ENCODE peak calls at places on chromosome 3, in ten cellular contexts. One of them, this sample, is unnamed.

GRCh38 chr3:66475386-66476020 is 25.3 kb downstream of the LRIG1 start:
- DNase-seq in ovary: no peak
- DNase-seq in stimulated activated CD4-positive, alpha-beta T cell treated with anti-CD3 and anti-CD28 coated beads, Interleukin-4, amount 100 ng/mL, for 48 hours: no peak
- DNase-seq in iPS-NIHi11: no peak
- DNase-seq in foreskin fibroblast: no peak
- DNase-seq in RCC 7860: no peak
- DNase-seq in NCI-H1105: no peak
- DNase-seq in NCI-H1092: peak; percentile 43
- DNase-seq in lower leg skin: no peak
- DNase-seq in stimulated activated CD8-positive, alpha-beta memory T cell treated with anti-CD3 and anti-CD28 coated beads, Interleukin-7, amount 100 ng/mL, for 1 hour: no peak
- DNase-seq in this sample: no peak

GRCh38 chr3:122398920-122399319 is 14.9 kb downstream of the FAM162A start:
- DNase-seq in ovary: no peak
- DNase-seq in stimulated activated CD4-positive, alpha-beta T cell treated with anti-CD3 and anti-CD28 coated beads, Interleukin-4, amount 100 ng/mL, for 48 hours: no peak
- DNase-seq in iPS-NIHi11: no peak
- DNase-seq in foreskin fibroblast: no peak
- DNase-seq in RCC 7860: no peak
- DNase-seq in NCI-H1105: no peak
- DNase-seq in NCI-H1092: no peak
- DNase-seq in lower leg skin: no peak
- DNase-seq in stimulated activated CD8-positive, alpha-beta memory T cell treated with anti-CD3 and anti-CD28 coated beads, Interleukin-7, amount 100 ng/mL, for 1 hour: no peak
- DNase-seq in this sample: no peak

GRCh38 chr3:12884104-12884742 is 42.9 kb upstream of the RPL32 start:
- DNase-seq in ovary: peak; percentile 75
- DNase-seq in stimulated activated CD4-positive, alpha-beta T cell treated with anti-CD3 and anti-CD28 coated beads, Interleukin-4, amount 100 ng/mL, for 48 hours: no peak
- DNase-seq in iPS-NIHi11: peak; percentile 24
- DNase-seq in foreskin fibroblast: peak; percentile 42
- DNase-seq in RCC 7860: no peak
- DNase-seq in NCI-H1105: no peak
- DNase-seq in NCI-H1092: no peak
- DNase-seq in lower leg skin: no peak
- DNase-seq in stimulated activated CD8-positive, alpha-beta memory T cell treated with anti-CD3 and anti-CD28 coated beads, Interleukin-7, amount 100 ng/mL, for 1 hour: no peak
- DNase-seq in this sample: no peak

GRCh38 chr3:52153389-52154096 is 680 bp downstream of the POC1A start:
- DNase-seq in ovary: no peak
- DNase-seq in stimulated activated CD4-positive, alpha-beta T cell treated with anti-CD3 and anti-CD28 coated beads, Interleukin-4, amount 100 ng/mL, for 48 hours: no peak
- DNase-seq in iPS-NIHi11: peak; percentile 55
- DNase-seq in foreskin fibroblast: peak; percentile 35
- DNase-seq in RCC 7860: peak; percentile 9
- DNase-seq in NCI-H1105: peak; percentile 73
- DNase-seq in NCI-H1092: no peak
- DNase-seq in lower leg skin: no peak
- DNase-seq in stimulated activated CD8-positive, alpha-beta memory T cell treated with anti-CD3 and anti-CD28 coated beads, Interleukin-7, amount 100 ng/mL, for 1 hour: no peak
- DNase-seq in this sample: no peak

GRCh38 chr3:45170071-45170470 is 23.9 kb upstream of the CDCP1 start:
- DNase-seq in ovary: no peak
- DNase-seq in stimulated activated CD4-positive, alpha-beta T cell treated with anti-CD3 and anti-CD28 coated beads, Interleukin-4, amount 100 ng/mL, for 48 hours: no peak
- DNase-seq in iPS-NIHi11: no peak
- DNase-seq in foreskin fibroblast: peak; percentile 31
- DNase-seq in RCC 7860: peak; percentile 20
- DNase-seq in NCI-H1105: no peak
- DNase-seq in NCI-H1092: no peak
- DNase-seq in lower leg skin: no peak
- DNase-seq in stimulated activated CD8-positive, alpha-beta memory T cell treated with anti-CD3 and anti-CD28 coated beads, Interleukin-7, amount 100 ng/mL, for 1 hour: no peak
- DNase-seq in this sample: no peak

GRCh38 chr3:173893066-173893465 is 495.5 kb downstream of the NLGN1 start:
- DNase-seq in ovary: no peak
- DNase-seq in stimulated activated CD4-positive, alpha-beta T cell treated with anti-CD3 and anti-CD28 coated beads, Interleukin-4, amount 100 ng/mL, for 48 hours: no peak
- DNase-seq in iPS-NIHi11: no peak
- DNase-seq in foreskin fibroblast: peak; percentile 75
- DNase-seq in RCC 7860: peak; percentile 87
- DNase-seq in NCI-H1105: peak; percentile 8
- DNase-seq in NCI-H1092: no peak
- DNase-seq in lower leg skin: no peak
- DNase-seq in stimulated activated CD8-positive, alpha-beta memory T cell treated with anti-CD3 and anti-CD28 coated beads, Interleukin-7, amount 100 ng/mL, for 1 hour: no peak
- DNase-seq in this sample: no peak

GRCh38 chr3:160564205-160564922 is 1.0 kb downstream of the KPNA4 start:
- DNase-seq in ovary: no peak
- DNase-seq in stimulated activated CD4-positive, alpha-beta T cell treated with anti-CD3 and anti-CD28 coated beads, Interleukin-4, amount 100 ng/mL, for 48 hours: no peak
- DNase-seq in iPS-NIHi11: no peak
- DNase-seq in foreskin fibroblast: no peak
- DNase-seq in RCC 7860: no peak
- DNase-seq in NCI-H1105: peak; percentile 63
- DNase-seq in NCI-H1092: no peak
- DNase-seq in lower leg skin: no peak
- DNase-seq in stimulated activated CD8-positive, alpha-beta memory T cell treated with anti-CD3 and anti-CD28 coated beads, Interleukin-7, amount 100 ng/mL, for 1 hour: no peak
- DNase-seq in this sample: peak; percentile 62

GRCh38 chr3:179962617-179963387 is 73.9 kb downstream of the PEX5L start:
- DNase-seq in ovary: no peak
- DNase-seq in stimulated activated CD4-positive, alpha-beta T cell treated with anti-CD3 and anti-CD28 coated beads, Interleukin-4, amount 100 ng/mL, for 48 hours: no peak
- DNase-seq in iPS-NIHi11: no peak
- DNase-seq in foreskin fibroblast: no peak
- DNase-seq in RCC 7860: no peak
- DNase-seq in NCI-H1105: peak; percentile 40
- DNase-seq in NCI-H1092: no peak
- DNase-seq in lower leg skin: no peak
- DNase-seq in stimulated activated CD8-positive, alpha-beta memory T cell treated with anti-CD3 and anti-CD28 coated beads, Interleukin-7, amount 100 ng/mL, for 1 hour: no peak
- DNase-seq in this sample: no peak

GRCh38 chr3:123635220-123635619 is 50.4 kb upstream of the HACD2 start:
- DNase-seq in ovary: no peak
- DNase-seq in stimulated activated CD4-positive, alpha-beta T cell treated with anti-CD3 and anti-CD28 coated beads, Interleukin-4, amount 100 ng/mL, for 48 hours: no peak
- DNase-seq in iPS-NIHi11: no peak
- DNase-seq in foreskin fibroblast: no peak
- DNase-seq in RCC 7860: peak; percentile 29
- DNase-seq in NCI-H1105: no peak
- DNase-seq in NCI-H1092: peak; percentile 87
- DNase-seq in lower leg skin: no peak
- DNase-seq in stimulated activated CD8-positive, alpha-beta memory T cell treated with anti-CD3 and anti-CD28 coated beads, Interleukin-7, amount 100 ng/mL, for 1 hour: no peak
- DNase-seq in this sample: no peak

GRCh38 chr3:15805756-15806266 is 8.0 kb upstream of the ANKRD28 start:
- DNase-seq in ovary: no peak
- DNase-seq in stimulated activated CD4-positive, alpha-beta T cell treated with anti-CD3 and anti-CD28 coated beads, Interleukin-4, amount 100 ng/mL, for 48 hours: no peak
- DNase-seq in iPS-NIHi11: no peak
- DNase-seq in foreskin fibroblast: no peak
- DNase-seq in RCC 7860: peak; percentile 20
- DNase-seq in NCI-H1105: no peak
- DNase-seq in NCI-H1092: no peak
- DNase-seq in lower leg skin: no peak
- DNase-seq in stimulated activated CD8-positive, alpha-beta memory T cell treated with anti-CD3 and anti-CD28 coated beads, Interleukin-7, amount 100 ng/mL, for 1 hour: no peak
- DNase-seq in this sample: no peak

GRCh38 chr3:5160926-5161858 is 26.3 kb upstream of the EDEM1 start:
- DNase-seq in ovary: no peak
- DNase-seq in stimulated activated CD4-positive, alpha-beta T cell treated with anti-CD3 and anti-CD28 coated beads, Interleukin-4, amount 100 ng/mL, for 48 hours: no peak
- DNase-seq in iPS-NIHi11: no peak
- DNase-seq in foreskin fibroblast: no peak
- DNase-seq in RCC 7860: no peak
- DNase-seq in NCI-H1105: no peak
- DNase-seq in NCI-H1092: no peak
- DNase-seq in lower leg skin: no peak
- DNase-seq in stimulated activated CD8-positive, alpha-beta memory T cell treated with anti-CD3 and anti-CD28 coated beads, Interleukin-7, amount 100 ng/mL, for 1 hour: no peak
- DNase-seq in this sample: no peak

GRCh38 chr3:171811913-171812321 is 1.6 kb upstream of the PLD1 start:
- DNase-seq in ovary: no peak
- DNase-seq in stimulated activated CD4-positive, alpha-beta T cell treated with anti-CD3 and anti-CD28 coated beads, Interleukin-4, amount 100 ng/mL, for 48 hours: no peak
- DNase-seq in iPS-NIHi11: no peak
- DNase-seq in foreskin fibroblast: peak; percentile 58
- DNase-seq in RCC 7860: peak; percentile 24
- DNase-seq in NCI-H1105: no peak
- DNase-seq in NCI-H1092: no peak
- DNase-seq in lower leg skin: no peak
- DNase-seq in stimulated activated CD8-positive, alpha-beta memory T cell treated with anti-CD3 and anti-CD28 coated beads, Interleukin-7, amount 100 ng/mL, for 1 hour: no peak
- DNase-seq in this sample: no peak

GRCh38 chr3:101131767-101132166 is 138.5 kb upstream of the ABI3BP start:
- DNase-seq in ovary: no peak
- DNase-seq in stimulated activated CD4-positive, alpha-beta T cell treated with anti-CD3 and anti-CD28 coated beads, Interleukin-4, amount 100 ng/mL, for 48 hours: no peak
- DNase-seq in iPS-NIHi11: peak; percentile 18
- DNase-seq in foreskin fibroblast: no peak
- DNase-seq in RCC 7860: no peak
- DNase-seq in NCI-H1105: no peak
- DNase-seq in NCI-H1092: no peak
- DNase-seq in lower leg skin: no peak
- DNase-seq in stimulated activated CD8-positive, alpha-beta memory T cell treated with anti-CD3 and anti-CD28 coated beads, Interleukin-7, amount 100 ng/mL, for 1 hour: no peak
- DNase-seq in this sample: no peak

GRCh38 chr3:100927775-100928174 is 65.4 kb downstream of the ABI3BP start:
- DNase-seq in ovary: no peak
- DNase-seq in stimulated activated CD4-positive, alpha-beta T cell treated with anti-CD3 and anti-CD28 coated beads, Interleukin-4, amount 100 ng/mL, for 48 hours: no peak
- DNase-seq in iPS-NIHi11: no peak
- DNase-seq in foreskin fibroblast: no peak
- DNase-seq in RCC 7860: no peak
- DNase-seq in NCI-H1105: no peak
- DNase-seq in NCI-H1092: no peak
- DNase-seq in lower leg skin: no peak
- DNase-seq in stimulated activated CD8-positive, alpha-beta memory T cell treated with anti-CD3 and anti-CD28 coated beads, Interleukin-7, amount 100 ng/mL, for 1 hour: no peak
- DNase-seq in this sample: no peak

GRCh38 chr3:8903191-8903590 is 60.1 kb downstream of the RAD18 start:
- DNase-seq in ovary: no peak
- DNase-seq in stimulated activated CD4-positive, alpha-beta T cell treated with anti-CD3 and anti-CD28 coated beads, Interleukin-4, amount 100 ng/mL, for 48 hours: no peak
- DNase-seq in iPS-NIHi11: no peak
- DNase-seq in foreskin fibroblast: no peak
- DNase-seq in RCC 7860: no peak
- DNase-seq in NCI-H1105: no peak
- DNase-seq in NCI-H1092: no peak
- DNase-seq in lower leg skin: no peak
- DNase-seq in stimulated activated CD8-positive, alpha-beta memory T cell treated with anti-CD3 and anti-CD28 coated beads, Interleukin-7, amount 100 ng/mL, for 1 hour: no peak
- DNase-seq in this sample: no peak